ENCODE peak calls at places on chromosomes 11 and 22, in four cellular contexts. G is GM12892, B is body of pancreas, T is HCT116. I is an unnamed sample.

GRCh38 chr11:129230006-129230405 is 37.9 kb upstream of the ARHGAP32 start:
- DNase-seq in G (no peak), B (no peak), T (no peak), I (no peak)

GRCh38 chr11:75578977-75579376 is 16.9 kb downstream of the SERPINH1 start:
- DNase-seq in G (no peak), B (no peak), T (no peak), I (no peak)

GRCh38 chr11:107827041-107827440 is 31.5 kb downstream of the SLC35F2 start:
- DNase-seq in G (no peak), B (no peak), T (no peak), I (no peak)

GRCh38 chr11:77088236-77089003 is 14.2 kb upstream of the OMP start:
- DNase-seq in G (no peak), B (no peak), T (no peak), I (no peak)

GRCh38 chr11:30583505-30584280 is 2.5 kb downstream of the MPPED2 start:
- DNase-seq in G (no peak), B (peak; percentile 7), T (no peak), I (no peak)

GRCh38 chr11:16404781-16405180 is 48.4 kb upstream of the SOX6 start:
- DNase-seq in G (no peak), B (no peak), T (no peak), I (no peak)

GRCh38 chr11:72012897-72013721 is 14.4 kb downstream of the IL18BP start:
- DNase-seq in G (no peak), B (peak; percentile 78), T (no peak), I (peak; percentile 91)

GRCh38 chr22:40189979-40190378 is 12.3 kb downstream of the TNRC6B start:
- DNase-seq in G (no peak), B (no peak), T (no peak), I (no peak)

GRCh38 chr11:9455722-9456121 is 5.1 kb upstream of the ZNF143 start:
- DNase-seq in G (no peak), B (no peak), T (no peak), I (no peak)

GRCh38 chr22:20083157-20083890 is 3.3 kb downstream of the DGCR8 start:
- DNase-seq in G (no peak), B (no peak), T (no peak), I (no peak)

GRCh38 chr11:11580831-11581492 is 40.8 kb downstream of the GALNT18 start:
- DNase-seq in G (no peak), B (no peak), T (no peak), I (no peak)

GRCh38 chr22:31752096-31752847 is 1.5 kb upstream of the DEPDC5 start:
- DNase-seq in G (no peak), B (peak; percentile 4), T (no peak), I (no peak)

GRCh38 chr22:24427500-24428164 is at the start of gene ADORA2A:
- DNase-seq in G (peak; percentile 80), B (peak; percentile 44), T (no peak), I (no peak)

GRCh38 chr11:28703371-28703770 is 595.2 kb downstream of the METTL15 start:
- DNase-seq in G (no peak), B (no peak), T (no peak), I (no peak)

GRCh38 chr11:34105079-34105956 is at the start of gene NAT10:
- DNase-seq in G (peak; percentile 74), B (peak; percentile 99), T (peak; percentile 98), I (peak; percentile 83)
- TF ChIP-seq POLR2A in G (peak; percentile 98), B (peak; percentile 92), T (peak; percentile 95), I (peak; percentile 77)

DNA sequence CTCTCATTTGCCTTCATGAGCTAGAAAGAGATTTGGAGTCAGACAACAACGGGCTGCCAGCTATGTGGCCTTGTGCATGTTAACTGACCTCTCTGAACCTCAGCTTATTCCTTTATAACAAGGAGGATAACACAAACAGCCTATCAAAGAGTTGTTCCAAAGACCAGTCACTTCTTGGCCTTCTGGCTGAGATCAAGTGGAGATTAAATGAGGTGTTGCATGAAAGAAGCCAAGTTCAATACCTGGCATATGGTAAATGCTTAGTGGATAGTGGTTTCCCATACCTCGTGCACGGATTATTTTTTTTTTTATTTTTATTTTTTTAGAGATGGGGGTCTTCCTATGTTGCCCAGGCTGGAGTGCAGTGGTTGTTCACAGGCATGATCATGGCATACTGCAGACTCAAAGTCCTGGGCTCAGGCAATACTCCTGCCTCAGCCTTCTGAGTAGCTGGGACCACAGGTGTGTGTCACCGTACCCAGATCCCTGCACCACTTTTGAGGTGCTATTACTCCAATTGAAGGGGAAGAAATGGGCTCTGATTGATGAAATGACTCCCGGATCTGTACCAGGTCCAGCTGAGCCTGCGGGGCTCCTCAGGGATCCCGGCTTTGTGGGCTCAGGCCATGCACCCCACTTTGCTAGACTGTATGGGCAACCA is 4.9 kb downstream of the LGALS1 start:
- DNase-seq in G (no peak), B (no peak), T (no peak), I (no peak)
- TF ChIP-seq POLR2A in G (no peak), B (no peak), T (no peak), I (no peak)

GRCh38 chr22:22943521-22944267 is 56.1 kb downstream of the IGLL5 start:
- DNase-seq in G (no peak), B (no peak), T (no peak), I (no peak)
- TF ChIP-seq POLR2A in G (no peak), B (no peak), T (no peak), I (no peak)

DNA sequence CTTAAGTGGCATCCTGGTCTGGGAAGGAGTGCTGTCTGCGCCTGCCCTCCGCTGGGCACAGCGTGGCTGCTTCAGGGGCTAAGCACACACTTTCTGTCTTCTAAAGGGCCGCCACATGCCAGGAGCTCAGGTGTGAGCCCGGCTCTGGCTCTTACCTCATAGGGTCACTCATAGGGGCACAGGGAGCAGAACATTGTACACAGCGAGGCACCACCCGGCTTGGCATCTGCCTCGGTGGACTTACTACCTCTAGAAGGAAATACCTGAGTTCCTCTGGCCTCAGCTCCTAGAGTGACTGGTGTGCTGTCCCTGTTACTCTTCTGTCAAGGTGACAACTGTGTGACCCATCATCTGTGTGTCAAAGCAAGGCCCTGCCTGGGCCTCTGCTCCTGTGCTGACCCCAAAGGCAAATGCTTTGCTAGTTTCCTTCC is 13.4 kb downstream of the NEAT1 start:
- DNase-seq in G (no peak), B (no peak), T (no peak), I (no peak)
- TF ChIP-seq POLR2A in G (no peak), B (no peak), T (no peak), I (no peak)

DNA sequence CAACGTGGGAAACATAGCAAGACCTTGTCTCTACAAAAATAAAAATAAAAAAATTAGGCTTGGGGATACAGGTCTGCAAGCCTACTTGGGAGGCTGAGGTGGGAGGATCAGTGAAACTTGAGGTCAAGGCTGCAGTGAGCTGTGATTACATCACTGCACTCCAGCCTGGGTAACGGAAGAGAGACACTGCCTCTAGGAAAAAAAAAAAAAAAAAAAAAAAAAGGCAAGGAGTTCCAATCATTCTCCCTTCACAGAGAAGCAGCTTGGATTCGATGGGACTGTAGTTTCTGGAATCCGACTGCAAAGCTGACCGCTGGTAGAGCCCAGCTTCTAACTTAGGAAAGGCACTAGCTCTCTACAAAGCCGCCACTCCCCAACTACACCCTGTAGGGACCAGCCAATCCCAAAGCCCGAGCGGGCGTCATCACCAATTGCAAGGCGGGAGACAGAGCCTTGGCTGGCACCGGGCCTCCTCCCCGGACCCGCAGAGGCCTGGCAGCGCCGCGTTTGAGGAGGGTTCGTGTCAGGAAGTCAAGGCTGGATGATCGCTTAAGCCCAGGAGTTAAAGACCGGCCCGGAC is 699 bp upstream of the DDB2 start:
- DNase-seq in G (peak; percentile 71), B (peak; percentile 96), T (peak; percentile 81), I (peak; percentile 90)
- TF ChIP-seq POLR2A in G (no peak), B (peak; percentile 91), T (peak; percentile 62), I (peak; percentile 89)

GRCh38 chr22:33038836-33039235 is 19.3 kb downstream of the SYN3 start:
- DNase-seq in G (no peak), B (no peak), T (no peak), I (no peak)
- TF ChIP-seq POLR2A in G (no peak), B (no peak), T (no peak), I (no peak)

GRCh38 chr11:35029979-35030378 is 109.0 kb upstream of the CD44 start:
- DNase-seq in G (no peak), B (no peak), T (no peak), I (peak; percentile 28)
- TF ChIP-seq POLR2A in G (no peak), B (no peak), T (no peak), I (no peak)

GRCh38 chr11:106077609-106078517 is at the start of gene AASDHPPT:
- DNase-seq in G (no peak), B (peak; percentile 52), T (peak; percentile 12), I (no peak)
- TF ChIP-seq POLR2A in G (peak; percentile 87), B (peak; percentile 38), T (peak; percentile 35), I (peak; percentile 77)